ENCODE peak calls at places on chromosome 9, in four cellular contexts. C, N, F and Y are unnamed samples.

GRCh38 chr9:78408388-78408787 is 111.5 kb downstream of the PSAT1 start:
- DNase-seq in C (no peak), N (no peak), F (no peak), Y (no peak)

GRCh38 chr9:19102181-19102630 is 498 bp downstream of the HAUS6 start:
- DNase-seq in C (no peak), N (peak), F (peak), Y (no peak)

GRCh38 chr9:68904454-68904853 is 109.5 kb downstream of the PRKACG start:
- DNase-seq in C (no peak), N (no peak), F (no peak), Y (no peak)

GRCh38 chr9:132489536-132489935 is 79.5 kb downstream of the CFAP77 start:
- DNase-seq in C (no peak), N (no peak), F (no peak), Y (no peak)

GRCh38 chr9:87567047-87567446 is 69.4 kb downstream of the DAPK1 start:
- DNase-seq in C (no peak), N (no peak), F (peak), Y (no peak)

GRCh38 chr9:37948417-37948980 is 44.6 kb upstream of the SLC25A51 start:
- DNase-seq in C (no peak), N (no peak), F (no peak), Y (no peak)

GRCh38 chr9:117278020-117278419 is 136.8 kb downstream of the ASTN2 start:
- DNase-seq in C (no peak), N (no peak), F (no peak), Y (no peak)

GRCh38 chr9:133691191-133691590 is 47.0 kb downstream of the SARDH start:
- DNase-seq in C (no peak), N (no peak), F (no peak), Y (no peak)

GRCh38 chr9:90343360-90343759 is 299.3 kb downstream of the DIRAS2 start:
- DNase-seq in C (no peak), N (peak), F (no peak), Y (no peak)

GRCh38 chr9:134492281-134492691 is 149.3 kb upstream of the COL5A1 start:
- DNase-seq in C (no peak), N (peak), F (no peak), Y (no peak)

GRCh38 chr9:96136992-96137665 is 164.8 kb downstream of the HSD17B3 start:
- DNase-seq in C (no peak), N (peak), F (peak), Y (peak)

GRCh38 chr9:126495411-126496180 is 118.1 kb upstream of the LMX1B start:
- DNase-seq in C (no peak), N (no peak), F (no peak), Y (no peak)

GRCh38 chr9:123339666-123340414 is 16.2 kb upstream of the CRB2 start:
- DNase-seq in C (no peak), N (no peak), F (no peak), Y (no peak)

GRCh38 chr9:76873056-76873792 is 32.7 kb downstream of the PRUNE2 start:
- DNase-seq in C (no peak), N (no peak), F (no peak), Y (no peak)

GRCh38 chr9:21993893-21994525 is at the start of gene CDKN2A:
- DNase-seq in C (no peak), N (peak), F (peak), Y (no peak)

GRCh38 chr9:133842721-133843227 is 104.6 kb upstream of the SARDH start:
- DNase-seq in C (no peak), N (no peak), F (no peak), Y (no peak)

GRCh38 chr9:94603259-94603776 is 9.7 kb upstream of the FBP2 start:
- DNase-seq in C (peak), N (peak), F (peak), Y (peak)

GRCh38 chr9:27572566-27572917 is 739 bp downstream of the C9orf72 start:
- DNase-seq in C (peak), N (no peak), F (no peak), Y (no peak)

GRCh38 chr9:131214457-131214856 is 61.9 kb downstream of the FAM78A start:
- DNase-seq in C (no peak), N (peak), F (no peak), Y (no peak)

GRCh38 chr9:123360161-123361085 is 4.4 kb downstream of the CRB2 start:
- DNase-seq in C (peak), N (no peak), F (no peak), Y (no peak)

GRCh38 chr9:4417578-4418325 is 72.5 kb upstream of the SLC1A1 start:
- DNase-seq in C (no peak), N (peak), F (peak), Y (no peak)

GRCh38 chr9:93086445-93087224 is 9.4 kb upstream of the CARD19 start:
- DNase-seq in C (no peak), N (no peak), F (no peak), Y (no peak)

GRCh38 chr9:16552252-16552651 is 318.2 kb downstream of the BNC2 start:
- DNase-seq in C (no peak), N (no peak), F (no peak), Y (no peak)

GRCh38 chr9:110033869-110034268 is 174.1 kb downstream of the C9orf152 start:
- DNase-seq in C (no peak), N (no peak), F (no peak), Y (peak)

GRCh38 chr9:101235105-101235866 is 149.5 kb downstream of the BAAT start:
- DNase-seq in C (peak), N (no peak), F (peak), Y (no peak)

DNA sequence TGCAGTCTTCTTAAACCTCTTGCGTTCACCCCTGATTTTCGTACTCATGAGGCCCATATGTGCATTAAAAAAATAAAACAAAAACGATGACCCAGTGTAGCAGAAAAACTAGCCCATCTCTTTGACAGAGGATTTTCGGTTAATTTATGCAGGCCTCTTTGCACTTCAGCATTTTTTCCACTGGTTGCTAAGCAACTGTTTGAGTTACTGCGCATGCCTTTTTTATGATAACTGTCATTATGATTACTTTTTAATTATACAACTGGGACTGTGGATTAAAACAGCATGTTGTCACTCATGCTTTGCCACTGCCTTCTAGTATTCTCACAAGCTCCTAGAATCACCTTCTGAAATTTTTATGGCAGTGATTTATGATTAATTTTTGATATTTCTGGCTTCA is 165.0 kb downstream of the SMARCA2 start:
- DNase-seq in C (no peak), N (no peak), F (no peak), Y (no peak)
- TF ChIP-seq POLR2A in C (no peak), N (no peak), F (no peak), Y (no peak)

DNA sequence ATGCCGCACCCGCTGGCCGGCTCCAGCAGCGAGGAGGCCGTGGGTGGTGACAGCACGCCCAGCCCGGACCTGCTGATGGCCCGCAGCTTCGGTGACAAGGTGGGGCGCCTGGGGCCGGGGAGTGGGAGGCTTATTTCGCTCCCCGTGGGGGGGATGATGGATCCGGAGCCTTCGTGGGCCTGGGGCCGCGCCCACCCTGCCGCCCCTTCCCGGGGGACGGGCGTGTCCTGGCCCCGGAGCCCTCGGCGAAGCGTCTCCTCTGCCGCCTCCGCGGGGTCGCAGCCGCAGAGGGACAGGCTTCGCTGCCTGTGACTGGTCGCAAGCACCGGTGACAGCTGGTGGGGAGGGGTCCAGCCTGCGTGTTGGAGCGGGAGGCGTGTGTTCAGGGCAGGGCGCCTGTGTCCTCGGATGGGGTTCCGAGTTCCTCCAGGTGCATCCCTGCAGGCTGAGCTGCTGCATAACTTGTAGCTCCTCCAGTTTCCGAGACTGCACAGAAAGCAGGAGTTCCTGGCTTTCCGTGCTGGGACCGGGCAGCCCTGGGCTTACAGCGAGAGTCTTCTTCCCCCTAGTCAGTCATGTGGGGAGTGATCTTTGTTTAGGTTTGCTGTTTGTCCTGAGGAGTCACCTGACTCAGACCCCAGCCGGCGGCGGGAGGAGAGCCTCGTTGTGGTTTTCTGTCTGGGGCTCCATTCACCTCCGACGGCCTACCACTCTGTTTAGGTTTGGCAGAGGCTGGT is 667 bp downstream of the SNX30 start:
- DNase-seq in C (peak), N (peak), F (peak), Y (peak)
- TF ChIP-seq POLR2A in C (no peak), N (peak), F (no peak), Y (no peak)

DNA sequence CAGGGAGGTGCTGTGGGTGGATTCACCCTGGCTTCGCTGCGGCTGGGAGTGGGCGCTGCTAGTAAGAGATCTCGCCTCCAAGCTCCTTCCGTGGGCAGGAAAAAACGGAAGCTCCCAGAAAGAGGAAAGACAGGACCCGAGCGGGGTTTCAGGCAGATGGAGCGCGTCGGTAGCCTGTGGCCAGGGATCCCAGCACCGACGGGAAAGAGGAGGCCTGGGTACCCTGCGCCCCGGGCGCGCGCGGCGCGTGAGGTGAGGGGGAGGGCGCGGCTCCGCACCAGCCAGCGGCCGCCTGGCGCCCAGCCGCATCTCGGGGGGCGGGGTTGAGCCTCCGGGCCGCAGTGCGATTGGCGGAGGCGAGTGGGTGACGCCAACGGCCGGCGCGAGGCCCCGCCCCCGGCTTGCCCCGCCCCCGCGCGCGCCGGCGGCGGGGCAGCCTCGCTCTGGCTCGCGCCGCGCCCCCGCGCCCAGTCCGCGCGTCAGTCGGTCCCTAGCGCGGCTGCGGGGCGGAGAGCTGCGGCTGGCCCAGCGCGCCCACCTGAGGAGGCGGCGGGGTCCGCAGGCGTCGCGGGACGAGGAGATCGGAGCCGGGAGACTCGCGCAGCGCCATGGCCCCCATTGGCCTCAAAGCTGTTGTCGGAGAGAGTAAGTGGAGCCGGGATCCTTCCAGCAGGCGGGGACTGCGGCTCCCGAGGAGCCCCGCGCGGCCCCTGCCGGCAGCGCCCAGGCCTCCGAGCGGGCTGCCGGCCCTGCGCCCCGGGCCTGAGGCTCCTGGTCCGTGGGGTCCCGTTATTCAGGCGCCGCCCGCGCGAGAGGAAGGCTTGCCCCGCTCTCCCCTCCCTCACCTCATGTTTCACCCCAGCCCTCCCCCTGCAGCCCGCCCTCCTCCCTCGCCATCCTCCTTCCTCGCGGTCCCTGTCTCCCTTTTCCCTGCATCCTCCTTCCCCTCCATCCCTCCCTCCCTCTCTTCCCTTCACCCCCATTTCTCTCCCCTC is at the start of gene STXBP1:
- DNase-seq in C (peak), N (peak), F (peak), Y (peak)
- TF ChIP-seq POLR2A in C (peak), N (peak), F (peak), Y (peak)

DNA sequence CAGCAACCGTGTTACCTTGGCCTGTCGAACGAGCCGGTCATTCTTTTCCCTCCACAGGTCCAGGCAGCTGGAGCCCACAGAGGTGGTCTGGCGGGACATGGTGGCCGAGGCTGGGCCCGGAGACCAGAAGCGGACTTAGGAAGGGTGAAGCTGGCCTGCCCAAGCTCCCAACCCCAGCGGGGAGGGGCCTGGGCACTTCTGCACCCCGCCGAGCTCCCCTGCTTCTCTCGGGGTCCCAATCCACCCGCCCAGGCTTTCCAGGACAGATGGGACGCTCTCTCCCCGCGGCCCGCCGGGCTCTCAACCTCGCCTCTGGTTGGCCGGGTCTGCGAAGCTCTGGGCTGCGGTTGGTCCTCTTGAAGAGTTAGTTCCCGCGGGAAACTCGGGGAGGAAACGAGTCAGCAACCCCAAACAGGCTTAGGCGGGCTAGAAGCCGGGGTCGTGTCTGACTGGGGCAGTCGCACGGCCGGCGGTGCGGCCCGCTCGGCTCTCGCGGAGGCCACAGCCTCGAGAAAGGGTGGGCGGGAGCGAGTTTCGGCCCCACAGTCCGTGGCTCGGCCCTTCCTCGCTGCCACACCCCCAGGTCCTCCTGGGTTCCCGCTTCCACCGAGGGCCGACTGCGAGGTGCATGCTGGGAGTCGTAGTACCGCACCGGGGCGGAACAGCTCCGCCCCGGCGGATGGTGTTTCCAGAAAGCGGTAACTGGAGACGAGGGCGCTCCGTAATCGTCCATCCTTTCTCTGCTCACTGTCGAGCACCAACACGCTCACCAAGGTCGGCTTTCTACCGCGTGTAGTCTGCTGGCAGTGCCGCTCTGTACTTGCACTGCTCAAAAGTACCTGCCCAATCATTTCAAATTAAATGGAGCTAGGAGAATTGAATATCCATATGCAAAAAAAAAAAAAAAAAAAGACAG is at the start of gene FANCG:
- DNase-seq in C (peak), N (peak), F (peak), Y (peak)
- TF ChIP-seq POLR2A in C (peak), N (no peak), F (peak), Y (peak)

GRCh38 chr9:136983167-136983566 is 374 bp downstream of the LCNL1 start:
- DNase-seq in C (no peak), N (no peak), F (no peak), Y (no peak)
- TF ChIP-seq POLR2A in C (no peak), N (no peak), F (no peak), Y (no peak)

GRCh38 chr9:81588148-81588874 is 101.0 kb downstream of the TLE1 start:
- DNase-seq in C (peak), N (peak), F (peak), Y (no peak)
- TF ChIP-seq POLR2A in C (no peak), N (no peak), F (no peak), Y (no peak)